ENCODE peak calls at places on chromosomes 6 and 20, in nine cellular contexts. One of them, this sample, is unnamed.

GRCh38 chr6:43608310-43608763 is 20.7 kb downstream of the GTPBP2 start:
- DNase-seq in CD8-positive, alpha-beta memory T cell: peak
- DNase-seq in HepG2: peak
- DNase-seq in thyroid gland: peak
- DNase-seq in HL-60: peak
- DNase-seq in cardiac muscle cell: peak
- DNase-seq in BJ: no peak
- DNase-seq in GM23338: peak
- DNase-seq in heart left ventricle: peak
- DNase-seq in this sample: peak

GRCh38 chr6:13375360-13375878 is 47.1 kb upstream of the TBC1D7 start:
- DNase-seq in CD8-positive, alpha-beta memory T cell: peak
- DNase-seq in HepG2: no peak
- DNase-seq in thyroid gland: no peak
- DNase-seq in HL-60: no peak
- DNase-seq in cardiac muscle cell: no peak
- DNase-seq in BJ: no peak
- DNase-seq in GM23338: no peak
- DNase-seq in heart left ventricle: no peak
- DNase-seq in this sample: no peak

GRCh38 chr6:170248111-170248805 is 42.6 kb downstream of the DLL1 start:
- DNase-seq in CD8-positive, alpha-beta memory T cell: no peak
- DNase-seq in HepG2: no peak
- DNase-seq in thyroid gland: no peak
- DNase-seq in HL-60: no peak
- DNase-seq in cardiac muscle cell: peak
- DNase-seq in BJ: no peak
- DNase-seq in GM23338: no peak
- DNase-seq in heart left ventricle: no peak
- DNase-seq in this sample: no peak

GRCh38 chr20:12775041-12775440 is 233.7 kb upstream of the SPTLC3 start:
- DNase-seq in CD8-positive, alpha-beta memory T cell: no peak
- DNase-seq in HepG2: no peak
- DNase-seq in thyroid gland: no peak
- DNase-seq in HL-60: no peak
- DNase-seq in cardiac muscle cell: no peak
- DNase-seq in BJ: no peak
- DNase-seq in GM23338: no peak
- DNase-seq in heart left ventricle: no peak
- DNase-seq in this sample: no peak

GRCh38 chr20:4344660-4345059 is 329.3 kb upstream of the RNF24 start:
- DNase-seq in CD8-positive, alpha-beta memory T cell: no peak
- DNase-seq in HepG2: no peak
- DNase-seq in thyroid gland: no peak
- DNase-seq in HL-60: no peak
- DNase-seq in cardiac muscle cell: no peak
- DNase-seq in BJ: no peak
- DNase-seq in GM23338: no peak
- DNase-seq in heart left ventricle: no peak
- DNase-seq in this sample: peak

GRCh38 chr6:90468080-90468479 is 118.8 kb downstream of the MAP3K7 start:
- DNase-seq in CD8-positive, alpha-beta memory T cell: no peak
- DNase-seq in HepG2: no peak
- DNase-seq in thyroid gland: no peak
- DNase-seq in HL-60: no peak
- DNase-seq in cardiac muscle cell: peak
- DNase-seq in BJ: no peak
- DNase-seq in GM23338: no peak
- DNase-seq in heart left ventricle: no peak
- DNase-seq in this sample: no peak

GRCh38 chr6:33439956-33440648 is 14.3 kb upstream of the ZBTB9 start:
- DNase-seq in CD8-positive, alpha-beta memory T cell: no peak
- DNase-seq in HepG2: no peak
- DNase-seq in thyroid gland: no peak
- DNase-seq in HL-60: no peak
- DNase-seq in cardiac muscle cell: no peak
- DNase-seq in BJ: no peak
- DNase-seq in GM23338: no peak
- DNase-seq in heart left ventricle: no peak
- DNase-seq in this sample: no peak

GRCh38 chr20:64157878-64158277 is 6.4 kb upstream of the MYT1 start:
- DNase-seq in CD8-positive, alpha-beta memory T cell: no peak
- DNase-seq in HepG2: no peak
- DNase-seq in thyroid gland: no peak
- DNase-seq in HL-60: no peak
- DNase-seq in cardiac muscle cell: no peak
- DNase-seq in BJ: no peak
- DNase-seq in GM23338: no peak
- DNase-seq in heart left ventricle: no peak
- DNase-seq in this sample: no peak

GRCh38 chr6:90458353-90459224 is 128.3 kb downstream of the MAP3K7 start:
- DNase-seq in CD8-positive, alpha-beta memory T cell: peak
- DNase-seq in HepG2: no peak
- DNase-seq in thyroid gland: peak
- DNase-seq in HL-60: no peak
- DNase-seq in cardiac muscle cell: peak
- DNase-seq in BJ: no peak
- DNase-seq in GM23338: no peak
- DNase-seq in heart left ventricle: peak
- DNase-seq in this sample: no peak

GRCh38 chr20:10634190-10634589 is 39.6 kb downstream of the JAG1 start:
- DNase-seq in CD8-positive, alpha-beta memory T cell: no peak
- DNase-seq in HepG2: no peak
- DNase-seq in thyroid gland: no peak
- DNase-seq in HL-60: no peak
- DNase-seq in cardiac muscle cell: no peak
- DNase-seq in BJ: no peak
- DNase-seq in GM23338: no peak
- DNase-seq in heart left ventricle: no peak
- DNase-seq in this sample: no peak

GRCh38 chr6:46935687-46936086 is 13.9 kb upstream of the ADGRF5 start:
- DNase-seq in CD8-positive, alpha-beta memory T cell: no peak
- DNase-seq in HepG2: no peak
- DNase-seq in thyroid gland: no peak
- DNase-seq in HL-60: no peak
- DNase-seq in cardiac muscle cell: peak
- DNase-seq in BJ: no peak
- DNase-seq in GM23338: peak
- DNase-seq in heart left ventricle: peak
- DNase-seq in this sample: no peak

GRCh38 chr6:56004421-56004820 is 129.0 kb upstream of the BMP5 start:
- DNase-seq in CD8-positive, alpha-beta memory T cell: no peak
- DNase-seq in HepG2: no peak
- DNase-seq in thyroid gland: no peak
- DNase-seq in HL-60: no peak
- DNase-seq in cardiac muscle cell: peak
- DNase-seq in BJ: peak
- DNase-seq in GM23338: no peak
- DNase-seq in heart left ventricle: no peak
- DNase-seq in this sample: no peak

GRCh38 chr20:3904224-3904623 is 15.0 kb downstream of the PANK2 start:
- DNase-seq in CD8-positive, alpha-beta memory T cell: no peak
- DNase-seq in HepG2: peak
- DNase-seq in thyroid gland: no peak
- DNase-seq in HL-60: no peak
- DNase-seq in cardiac muscle cell: no peak
- DNase-seq in BJ: no peak
- DNase-seq in GM23338: no peak
- DNase-seq in heart left ventricle: no peak
- DNase-seq in this sample: no peak

GRCh38 chr20:11671015-11671511 is 246.6 kb upstream of the BTBD3 start:
- DNase-seq in CD8-positive, alpha-beta memory T cell: no peak
- DNase-seq in HepG2: no peak
- DNase-seq in thyroid gland: no peak
- DNase-seq in HL-60: no peak
- DNase-seq in cardiac muscle cell: no peak
- DNase-seq in BJ: no peak
- DNase-seq in GM23338: no peak
- DNase-seq in heart left ventricle: no peak
- DNase-seq in this sample: no peak

GRCh38 chr20:7585126-7585679 is 355.1 kb downstream of the HAO1 start:
- DNase-seq in CD8-positive, alpha-beta memory T cell: no peak
- DNase-seq in HepG2: peak
- DNase-seq in thyroid gland: no peak
- DNase-seq in HL-60: no peak
- DNase-seq in cardiac muscle cell: peak
- DNase-seq in BJ: no peak
- DNase-seq in GM23338: no peak
- DNase-seq in heart left ventricle: no peak
- DNase-seq in this sample: no peak

GRCh38 chr6:162973141-162973872 is 245.5 kb downstream of the PACRG start:
- DNase-seq in CD8-positive, alpha-beta memory T cell: no peak
- DNase-seq in HepG2: no peak
- DNase-seq in thyroid gland: no peak
- DNase-seq in HL-60: no peak
- DNase-seq in cardiac muscle cell: no peak
- DNase-seq in BJ: no peak
- DNase-seq in GM23338: no peak
- DNase-seq in heart left ventricle: no peak
- DNase-seq in this sample: no peak

DNA sequence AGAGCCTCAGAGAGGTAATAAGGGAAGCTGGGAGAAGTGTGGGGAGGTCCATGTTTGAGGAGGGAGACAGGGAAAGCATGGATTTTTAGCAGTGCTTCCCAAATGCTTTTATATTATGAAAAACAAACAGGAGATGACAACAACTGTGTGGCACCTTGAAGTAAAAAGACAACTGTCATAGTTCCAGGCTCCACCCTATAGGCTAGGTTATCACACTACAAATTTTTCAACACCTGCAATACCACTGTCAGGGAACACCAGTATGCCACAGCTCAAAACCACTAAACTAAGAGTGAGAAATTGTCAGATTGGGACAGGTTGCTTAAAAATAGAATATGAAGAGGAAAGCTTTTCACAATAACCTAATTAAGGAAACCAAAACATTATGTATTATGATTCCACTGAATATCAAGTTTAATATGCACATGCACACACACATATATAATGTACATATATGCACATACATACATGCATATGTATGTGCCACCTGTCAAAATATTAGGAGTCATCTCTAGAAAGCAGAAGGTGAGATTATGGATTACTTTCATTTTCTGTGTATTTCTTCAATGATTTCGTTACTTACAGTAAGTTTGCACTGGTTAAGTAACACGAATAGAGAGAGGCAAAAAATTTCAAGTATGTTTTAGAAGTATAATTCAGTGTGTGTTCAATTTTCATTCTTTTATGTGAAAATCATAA is 261.2 kb downstream of the PTPRK start:
- DNase-seq in CD8-positive, alpha-beta memory T cell: no peak
- DNase-seq in HepG2: no peak
- DNase-seq in thyroid gland: no peak
- DNase-seq in HL-60: no peak
- DNase-seq in cardiac muscle cell: no peak
- DNase-seq in BJ: no peak
- DNase-seq in GM23338: no peak
- DNase-seq in heart left ventricle: no peak
- DNase-seq in this sample: no peak
- H3K4me3 ChIP-seq in CD8-positive, alpha-beta memory T cell: peak
- H3K4me3 ChIP-seq in HepG2: no peak
- H3K4me3 ChIP-seq in thyroid gland: no peak
- H3K4me3 ChIP-seq in HL-60: no peak
- H3K4me3 ChIP-seq in cardiac muscle cell: no peak
- H3K4me3 ChIP-seq in BJ: no peak
- H3K4me3 ChIP-seq in GM23338: no peak
- H3K4me3 ChIP-seq in heart left ventricle: peak
- H3K4me3 ChIP-seq in this sample: no peak

DNA sequence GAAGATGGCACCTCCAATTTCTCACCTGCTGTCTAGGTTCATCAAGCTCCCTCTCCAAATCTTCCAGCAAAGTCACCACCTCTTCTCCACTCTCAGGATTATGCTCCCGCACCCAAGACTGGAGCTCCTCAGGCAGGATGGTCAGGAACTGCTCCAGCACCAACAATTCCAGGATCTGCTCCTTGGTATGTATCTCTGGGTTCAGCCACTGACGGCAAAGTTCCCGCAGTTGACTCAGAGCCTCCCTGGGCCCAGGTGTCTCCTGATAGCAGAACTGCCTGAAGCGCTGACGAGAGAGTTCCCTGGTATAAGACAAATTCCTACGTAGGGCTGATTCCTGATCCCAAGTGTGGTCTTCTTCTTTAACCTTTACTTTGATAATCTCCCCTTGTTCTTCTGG is 60.6 kb downstream of the GPX5 start:
- DNase-seq in CD8-positive, alpha-beta memory T cell: no peak
- DNase-seq in HepG2: peak
- DNase-seq in thyroid gland: no peak
- DNase-seq in HL-60: no peak
- DNase-seq in cardiac muscle cell: no peak
- DNase-seq in BJ: no peak
- DNase-seq in GM23338: peak
- DNase-seq in heart left ventricle: no peak
- DNase-seq in this sample: no peak
- H3K4me3 ChIP-seq in CD8-positive, alpha-beta memory T cell: peak
- H3K4me3 ChIP-seq in HepG2: peak
- H3K4me3 ChIP-seq in thyroid gland: no peak
- H3K4me3 ChIP-seq in HL-60: no peak
- H3K4me3 ChIP-seq in cardiac muscle cell: peak
- H3K4me3 ChIP-seq in BJ: no peak
- H3K4me3 ChIP-seq in GM23338: peak
- H3K4me3 ChIP-seq in heart left ventricle: peak
- H3K4me3 ChIP-seq in this sample: peak

DNA sequence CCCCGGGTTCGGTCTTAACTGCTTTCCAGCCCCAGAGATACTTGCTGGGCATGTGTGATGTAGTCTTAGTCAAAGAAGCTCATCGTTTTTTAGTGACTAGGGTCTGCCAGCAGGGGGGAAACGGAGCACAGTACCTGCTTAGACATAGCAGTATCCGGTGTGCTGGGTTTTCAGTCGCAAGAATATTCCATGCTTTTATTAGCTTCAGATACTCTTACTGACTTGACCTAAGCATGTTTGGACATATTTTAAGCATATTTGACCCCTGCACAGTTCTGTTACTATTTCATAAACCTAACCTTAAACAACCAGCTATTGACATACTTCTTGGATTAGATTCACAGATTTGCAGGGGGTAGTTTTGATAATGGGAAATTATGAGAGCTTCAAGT is 3.0 kb downstream of the E2F3 start:
- DNase-seq in CD8-positive, alpha-beta memory T cell: peak
- DNase-seq in HepG2: peak
- DNase-seq in thyroid gland: peak
- DNase-seq in HL-60: peak
- DNase-seq in cardiac muscle cell: peak
- DNase-seq in BJ: no peak
- DNase-seq in GM23338: peak
- DNase-seq in heart left ventricle: no peak
- DNase-seq in this sample: peak
- H3K4me3 ChIP-seq in CD8-positive, alpha-beta memory T cell: peak
- H3K4me3 ChIP-seq in HepG2: peak
- H3K4me3 ChIP-seq in thyroid gland: peak
- H3K4me3 ChIP-seq in HL-60: peak
- H3K4me3 ChIP-seq in cardiac muscle cell: peak
- H3K4me3 ChIP-seq in BJ: peak
- H3K4me3 ChIP-seq in GM23338: peak
- H3K4me3 ChIP-seq in heart left ventricle: peak
- H3K4me3 ChIP-seq in this sample: peak

GRCh38 chr6:107578642-107579332 is 88.9 kb downstream of the SOBP start:
- DNase-seq in CD8-positive, alpha-beta memory T cell: no peak
- DNase-seq in HepG2: no peak
- DNase-seq in thyroid gland: no peak
- DNase-seq in HL-60: no peak
- DNase-seq in cardiac muscle cell: no peak
- DNase-seq in BJ: no peak
- DNase-seq in GM23338: peak
- DNase-seq in heart left ventricle: no peak
- DNase-seq in this sample: no peak
- H3K4me3 ChIP-seq in CD8-positive, alpha-beta memory T cell: no peak
- H3K4me3 ChIP-seq in HepG2: no peak
- H3K4me3 ChIP-seq in thyroid gland: no peak
- H3K4me3 ChIP-seq in HL-60: no peak
- H3K4me3 ChIP-seq in cardiac muscle cell: no peak
- H3K4me3 ChIP-seq in BJ: no peak
- H3K4me3 ChIP-seq in GM23338: no peak
- H3K4me3 ChIP-seq in heart left ventricle: no peak
- H3K4me3 ChIP-seq in this sample: no peak

This sample was measured in astrocyte of the cerebellum.